ENCODE peak calls at places on chromosome 16, in nine cellular contexts. J is endothelial cell of umbilical vein, N is fibroblast of lung, H is cardiac muscle cell, T is cardiac fibroblast, O is HFF-Myc, M is AG10803, D is SK-N-SH, Y is choroid plexus epithelial cell. C is an unnamed sample.

GRCh38 chr16:81511371-81511770 is 66.8 kb downstream of the CMIP start:
- DNase-seq in J (peak), N (peak), H (no peak), T (peak), O (peak), M (peak), D (no peak), Y (peak), C (no peak)

GRCh38 chr16:49348408-49349176 is 25.0 kb upstream of the C16orf78 start:
- DNase-seq in J (no peak), N (no peak), H (no peak), T (no peak), O (no peak), M (no peak), D (no peak), Y (no peak), C (no peak)

GRCh38 chr16:3095869-3096268 is 3.2 kb downstream of the ZSCAN10 start:
- DNase-seq in J (no peak), N (no peak), H (no peak), T (peak), O (no peak), M (no peak), D (peak), Y (no peak), C (no peak)

GRCh38 chr16:52470601-52471000 is 76.3 kb downstream of the TOX3 start:
- DNase-seq in J (no peak), N (no peak), H (no peak), T (no peak), O (no peak), M (no peak), D (no peak), Y (no peak), C (no peak)

GRCh38 chr16:85557083-85557975 is 55.8 kb upstream of the GSE1 start:
- DNase-seq in J (no peak), N (no peak), H (no peak), T (no peak), O (no peak), M (no peak), D (peak), Y (peak), C (no peak)

GRCh38 chr16:11089504-11090124 is 145.2 kb downstream of the CLEC16A start:
- DNase-seq in J (no peak), N (peak), H (no peak), T (no peak), O (no peak), M (peak), D (no peak), Y (peak), C (no peak)

GRCh38 chr16:53711390-53711789 is 7.4 kb downstream of the FTO start:
- DNase-seq in J (no peak), N (no peak), H (no peak), T (peak), O (no peak), M (no peak), D (no peak), Y (no peak), C (no peak)

GRCh38 chr16:50469121-50469743 is 79.0 kb upstream of the NKD1 start:
- DNase-seq in J (no peak), N (no peak), H (no peak), T (no peak), O (no peak), M (no peak), D (no peak), Y (no peak), C (no peak)

GRCh38 chr16:69344171-69344570 is 4.6 kb downstream of the NIP7 start:
- DNase-seq in J (no peak), N (no peak), H (no peak), T (no peak), O (no peak), M (no peak), D (no peak), Y (no peak), C (no peak)

GRCh38 chr16:87054856-87055255 is 262.3 kb downstream of the C16orf95 start:
- DNase-seq in J (no peak), N (no peak), H (no peak), T (no peak), O (no peak), M (no peak), D (no peak), Y (no peak), C (no peak)

GRCh38 chr16:89764711-89765201 is 43.4 kb downstream of the ZNF276 start:
- DNase-seq in J (no peak), N (no peak), H (no peak), T (no peak), O (no peak), M (no peak), D (no peak), Y (peak), C (no peak)

GRCh38 chr16:85765273-85765672 is 14.4 kb upstream of the C16orf74 start:
- DNase-seq in J (no peak), N (no peak), H (no peak), T (no peak), O (no peak), M (no peak), D (no peak), Y (no peak), C (no peak)

GRCh38 chr16:1163567-1164055 is 10.7 kb downstream of the CACNA1H start:
- DNase-seq in J (no peak), N (no peak), H (no peak), T (peak), O (no peak), M (no peak), D (no peak), Y (peak), C (no peak)

GRCh38 chr16:75621170-75621477 is 2.0 kb downstream of the ADAT1 start:
- DNase-seq in J (peak), N (peak), H (peak), T (peak), O (no peak), M (peak), D (peak), Y (peak), C (no peak)

GRCh38 chr16:88376053-88376834 is 6.5 kb upstream of the ZNF469 start:
- DNase-seq in J (no peak), N (no peak), H (no peak), T (no peak), O (no peak), M (no peak), D (peak), Y (no peak), C (no peak)

GRCh38 chr16:8572919-8573724 is 17.2 kb downstream of the TMEM114 start:
- DNase-seq in J (no peak), N (peak), H (peak), T (peak), O (no peak), M (peak), D (peak), Y (peak), C (no peak)

GRCh38 chr16:2194166-2194834 is 2.1 kb downstream of the CASKIN1 start:
- DNase-seq in J (no peak), N (peak), H (no peak), T (peak), O (peak), M (peak), D (no peak), Y (peak), C (no peak)

GRCh38 chr16:86581458-86581857 is 3.1 kb downstream of the FOXL1 start:
- DNase-seq in J (no peak), N (no peak), H (no peak), T (peak), O (no peak), M (no peak), D (no peak), Y (peak), C (no peak)

GRCh38 chr16:89847056-89847929 is 19.0 kb downstream of the SPIRE2 start:
- DNase-seq in J (no peak), N (no peak), H (no peak), T (no peak), O (no peak), M (no peak), D (no peak), Y (no peak), C (no peak)

GRCh38 chr16:11966173-11966572 is 1.2 kb downstream of the TNFRSF17 start:
- DNase-seq in J (no peak), N (no peak), H (no peak), T (no peak), O (no peak), M (no peak), D (no peak), Y (no peak), C (no peak)

GRCh38 chr16:65278874-65279273 is 157.0 kb upstream of the CDH11 start:
- DNase-seq in J (no peak), N (no peak), H (no peak), T (no peak), O (no peak), M (no peak), D (no peak), Y (no peak), C (no peak)

GRCh38 chr16:66128363-66128725 is 238.1 kb upstream of the CDH5 start:
- DNase-seq in J (no peak), N (no peak), H (no peak), T (no peak), O (no peak), M (peak), D (no peak), Y (no peak), C (no peak)

GRCh38 chr16:57239089-57239488 is 6.0 kb upstream of the ARL2BP start:
- DNase-seq in J (peak), N (no peak), H (no peak), T (peak), O (no peak), M (no peak), D (no peak), Y (no peak), C (no peak)

GRCh38 chr16:53789159-53789558 is 85.2 kb downstream of the FTO start:
- DNase-seq in J (no peak), N (peak), H (no peak), T (peak), O (no peak), M (peak), D (no peak), Y (peak), C (peak)

GRCh38 chr16:4602330-4602729 is 12.4 kb downstream of the UBALD1 start:
- DNase-seq in J (no peak), N (no peak), H (no peak), T (no peak), O (no peak), M (no peak), D (peak), Y (no peak), C (no peak)

GRCh38 chr16:85798901-85799496 is 345 bp downstream of the EMC8 start:
- DNase-seq in J (peak), N (peak), H (no peak), T (peak), O (no peak), M (peak), D (peak), Y (no peak), C (no peak)

GRCh38 chr16:11140867-11141266 is 115.1 kb downstream of the SOCS1 start:
- DNase-seq in J (no peak), N (no peak), H (no peak), T (no peak), O (no peak), M (no peak), D (no peak), Y (no peak), C (no peak)

GRCh38 chr16:70789231-70789926 is 11.6 kb downstream of the VAC14 start:
- DNase-seq in J (no peak), N (peak), H (no peak), T (peak), O (no peak), M (peak), D (peak), Y (peak), C (no peak)

GRCh38 chr16:65621640-65622039 is 499.8 kb upstream of the CDH11 start:
- DNase-seq in J (no peak), N (no peak), H (peak), T (no peak), O (no peak), M (no peak), D (no peak), Y (peak), C (no peak)

GRCh38 chr16:59042296-59042695 is 308.2 kb upstream of the GOT2 start:
- DNase-seq in J (no peak), N (no peak), H (no peak), T (no peak), O (no peak), M (no peak), D (no peak), Y (no peak), C (no peak)

GRCh38 chr16:50553182-50553710 is 5.0 kb downstream of the NKD1 start:
- DNase-seq in J (no peak), N (no peak), H (no peak), T (no peak), O (no peak), M (no peak), D (no peak), Y (no peak), C (no peak)

GRCh38 chr16:14315683-14316320 is 244.7 kb downstream of the MRTFB start:
- DNase-seq in J (no peak), N (no peak), H (no peak), T (no peak), O (no peak), M (no peak), D (no peak), Y (no peak), C (no peak)

GRCh38 chr16:11105038-11105903 is 150.7 kb downstream of the SOCS1 start:
- DNase-seq in J (peak), N (peak), H (no peak), T (peak), O (peak), M (peak), D (peak), Y (peak), C (peak)

GRCh38 chr16:69112285-69113129 is 7.1 kb downstream of the HAS3 start:
- DNase-seq in J (peak), N (peak), H (peak), T (peak), O (no peak), M (peak), D (peak), Y (peak), C (no peak)

GRCh38 chr16:53040788-53041187 is 11.9 kb downstream of the CHD9NB start:
- DNase-seq in J (no peak), N (no peak), H (no peak), T (no peak), O (no peak), M (no peak), D (no peak), Y (no peak), C (no peak)

GRCh38 chr16:78348886-78349285 is 249.4 kb downstream of the WWOX start:
- DNase-seq in J (no peak), N (no peak), H (no peak), T (no peak), O (no peak), M (no peak), D (no peak), Y (no peak), C (no peak)

GRCh38 chr16:3902731-3903130 is 22.2 kb upstream of the CREBBP start:
- DNase-seq in J (no peak), N (no peak), H (no peak), T (no peak), O (no peak), M (no peak), D (no peak), Y (peak), C (no peak)

GRCh38 chr16:71348262-71349085 is 10.0 kb upstream of the CALB2 start:
- DNase-seq in J (no peak), N (no peak), H (no peak), T (no peak), O (no peak), M (no peak), D (no peak), Y (no peak), C (no peak)

DNA sequence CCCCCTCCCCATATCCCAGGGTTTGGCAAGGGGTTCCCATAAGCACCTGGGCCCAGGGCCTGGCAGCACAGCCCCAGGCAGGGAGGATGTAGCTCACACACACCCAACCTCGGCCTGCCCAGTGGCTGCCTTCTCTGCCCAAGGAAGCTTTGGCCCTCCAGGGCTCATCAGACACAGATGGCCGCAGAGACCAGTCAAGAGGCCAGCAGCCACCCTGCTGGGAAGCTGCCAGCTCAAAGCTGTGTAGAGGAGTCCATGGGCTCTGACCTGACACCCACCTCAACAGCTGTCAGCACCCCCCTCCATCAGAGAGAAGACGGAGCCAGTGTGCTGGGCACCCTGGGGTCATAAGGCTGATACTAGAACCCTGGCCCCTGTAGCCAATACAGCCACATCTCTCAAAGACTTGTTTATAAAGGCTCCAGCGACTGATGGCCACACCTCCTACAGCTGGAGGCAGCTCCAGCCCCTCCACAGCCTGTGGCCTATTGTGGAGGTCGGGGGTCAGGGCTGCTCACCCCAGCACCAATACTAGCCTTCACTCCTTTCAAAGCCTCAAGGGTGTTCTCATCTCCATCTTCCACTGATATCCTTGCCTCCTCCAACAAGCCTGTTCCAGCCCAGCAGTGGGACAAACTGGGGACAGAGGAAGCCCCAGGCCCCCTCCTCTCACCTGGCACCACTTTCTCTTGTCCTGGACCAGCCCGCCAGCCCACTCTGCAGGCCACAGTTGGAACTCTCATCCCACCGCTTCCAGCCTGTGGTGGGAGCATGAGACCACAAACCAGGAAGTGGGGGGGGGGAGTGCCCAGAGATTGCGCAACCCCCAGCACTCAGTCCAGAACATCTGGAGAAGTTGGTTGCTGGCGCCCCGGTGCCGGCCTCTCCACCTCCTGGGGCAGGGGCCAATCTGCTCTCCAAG is 2.2 kb upstream of the MPG start:
- DNase-seq in J (peak), N (peak), H (no peak), T (peak), O (no peak), M (peak), D (peak), Y (peak), C (peak)
- TF ChIP-seq CTCF in J (no peak), N (peak), H (peak), T (peak), O (peak), M (peak), D (peak), Y (peak), C (peak)

GRCh38 chr16:30741461-30741914 is 6.7 kb upstream of the PHKG2 start:
- DNase-seq in J (peak), N (peak), H (peak), T (peak), O (peak), M (peak), D (no peak), Y (peak), C (peak)
- H3K4me3 ChIP-seq in J (no peak), N (no peak), H (no peak), T (no peak), O (no peak), M (no peak), D (no peak), Y (no peak), C (no peak)

GRCh38 chr16:47069291-47069690 is 74.5 kb downstream of the NETO2 start:
- DNase-seq in J (no peak), N (no peak), H (no peak), T (no peak), O (no peak), M (no peak), D (no peak), Y (no peak), C (no peak)
- TF ChIP-seq CTCF in J (no peak), N (no peak), H (no peak), T (no peak), O (no peak), M (no peak), D (no peak), Y (no peak), C (no peak)

GRCh38 chr16:55873122-55873521 is 2.1 kb downstream of the CES5A start:
- DNase-seq in J (no peak), N (no peak), H (no peak), T (no peak), O (no peak), M (no peak), D (no peak), Y (no peak), C (no peak)

GRCh38 chr16:55871411-55872038 is 3.6 kb downstream of the CES5A start:
- DNase-seq in J (no peak), N (no peak), H (no peak), T (no peak), O (no peak), M (no peak), D (no peak), Y (no peak), C (no peak)

GRCh38 chr16:55868980-55869379 is 6.2 kb downstream of the CES5A start:
- DNase-seq in J (no peak), N (no peak), H (no peak), T (no peak), O (no peak), M (no peak), D (no peak), Y (no peak), C (no peak)

GRCh38 chr16:55875273-55875672 is at the start of gene CES5A:
- DNase-seq in J (no peak), N (no peak), H (no peak), T (no peak), O (no peak), M (no peak), D (no peak), Y (no peak), C (no peak)

DNA sequence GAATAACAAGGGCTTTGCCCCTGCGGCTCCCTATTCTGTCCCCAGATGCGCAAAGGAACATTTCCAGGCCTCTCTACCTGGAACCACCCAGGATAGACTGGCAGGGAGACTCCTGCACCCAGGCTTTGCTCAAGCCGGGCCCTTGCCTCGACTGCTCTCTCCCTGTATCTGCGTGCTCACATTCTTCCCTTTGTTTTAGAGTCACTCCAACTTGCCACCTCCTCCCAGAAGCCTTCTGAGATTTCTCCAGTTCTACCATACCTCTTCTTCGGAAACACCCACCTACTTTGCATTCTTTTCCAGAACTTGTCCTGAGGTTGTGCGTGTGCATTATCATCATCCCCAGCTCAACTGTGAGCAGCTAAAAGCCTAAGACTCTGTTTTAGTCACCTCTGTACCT is 3.0 kb downstream of the CES5A start:
- DNase-seq in J (no peak), N (no peak), H (no peak), T (no peak), O (no peak), M (no peak), D (no peak), Y (no peak), C (no peak)
- H3K4me3 ChIP-seq in J (no peak), N (no peak), H (no peak), T (no peak), O (no peak), M (no peak), D (no peak), Y (no peak), C (no peak)

GRCh38 chr16:82583415-82583814 is 43.4 kb upstream of the CDH13 start:
- DNase-seq in J (no peak), N (no peak), H (no peak), T (peak), O (no peak), M (peak), D (no peak), Y (peak), C (no peak)

GRCh38 chr16:82582971-82583370 is 43.8 kb upstream of the CDH13 start:
- DNase-seq in J (no peak), N (no peak), H (no peak), T (no peak), O (no peak), M (peak), D (no peak), Y (no peak), C (no peak)

GRCh38 chr16:82584553-82585152 is 42.1 kb upstream of the CDH13 start:
- DNase-seq in J (no peak), N (no peak), H (no peak), T (no peak), O (no peak), M (peak), D (no peak), Y (no peak), C (no peak)

GRCh38 chr16:82585675-82586074 is 41.1 kb upstream of the CDH13 start:
- DNase-seq in J (no peak), N (no peak), H (no peak), T (no peak), O (no peak), M (peak), D (no peak), Y (peak), C (peak)

GRCh38 chr16:82580293-82580900 is 46.4 kb upstream of the CDH13 start:
- DNase-seq in J (peak), N (no peak), H (peak), T (peak), O (no peak), M (peak), D (peak), Y (peak), C (no peak)
- TF ChIP-seq CTCF in J (peak), N (no peak), H (peak), T (peak), O (peak), M (peak), D (peak), Y (peak), C (peak)

GRCh38 chr16:27275394-27275793 is 6.8 kb upstream of the NSMCE1 start:
- DNase-seq in J (no peak), N (no peak), H (no peak), T (no peak), O (no peak), M (no peak), D (no peak), Y (no peak), C (no peak)
- H3K4me3 ChIP-seq in J (no peak), N (no peak), H (no peak), T (no peak), O (no peak), M (no peak), D (no peak), Y (no peak), C (no peak)

GRCh38 chr16:27374794-27375499 is 27.0 kb upstream of the IL21R start:
- DNase-seq in J (peak), N (peak), H (peak), T (peak), O (peak), M (peak), D (peak), Y (peak), C (no peak)
- TF ChIP-seq CTCF in J (peak), N (peak), H (peak), T (peak), O (peak), M (peak), D (peak), Y (peak), C (peak)